ENCODE peak calls at places on chromosomes 7 and 10, in four cellular contexts. J, T, D and O are unnamed samples.

GRCh38 chr10:46548781-46549090 is 7.7 kb downstream of the GPRIN2 start:
- DNase-seq in J (no peak), T (no peak), D (no peak), O (no peak)

GRCh38 chr10:79984851-79985250 is 35.9 kb upstream of the SFTPD start:
- DNase-seq in J (no peak), T (no peak), D (no peak), O (no peak)

GRCh38 chr7:2894118-2894940 is 50.2 kb upstream of the GNA12 start:
- DNase-seq in J (no peak), T (no peak), D (no peak), O (no peak)

GRCh38 chr7:107924841-107925490 is 34.0 kb downstream of the DLD start:
- DNase-seq in D (no peak), T (no peak), J (no peak), O (no peak)

GRCh38 chr10:113000454-113000853 is 50.4 kb downstream of the TCF7L2 start:
- DNase-seq in J (no peak), T (no peak), D (no peak), O (no peak)

GRCh38 chr7:22723642-22724041 is 3.4 kb upstream of the IL6 start:
- DNase-seq in T (no peak), D (no peak), J (no peak), O (no peak)

GRCh38 chr7:3887071-3887691 is 586.1 kb downstream of the SDK1 start:
- DNase-seq in D (no peak), J (no peak), T (no peak), O (peak; percentile 90)

GRCh38 chr10:63530409-63530808 is 9.2 kb downstream of the REEP3 start:
- DNase-seq in D (no peak), T (no peak), J (no peak), O (no peak)

GRCh38 chr7:137634356-137634755 is 212.4 kb downstream of the DGKI start:
- DNase-seq in J (no peak), T (no peak), D (no peak), O (no peak)

GRCh38 chr10:21523007-21523406 is 2.5 kb downstream of the SKIDA1 start:
- DNase-seq in T (no peak), D (no peak), J (no peak), O (no peak)

GRCh38 chr7:69683002-69683401 is 84.7 kb downstream of the AUTS2 start:
- DNase-seq in J (no peak), D (no peak), T (no peak), O (no peak)

GRCh38 chr7:140049339-140050024 is 13.3 kb downstream of the PARP12 start:
- DNase-seq in D (no peak), T (no peak), J (no peak), O (peak; percentile 39)

GRCh38 chr10:52801951-52802350 is 29.4 kb upstream of the MBL2 start:
- DNase-seq in J (no peak), T (no peak), D (no peak), O (no peak)

GRCh38 chr10:4509405-4509804 is 316.6 kb upstream of the AKR1E2 start:
- DNase-seq in D (no peak), T (no peak), J (no peak), O (no peak)

GRCh38 chr7:47470567-47471357 is 111.1 kb downstream of the TNS3 start:
- DNase-seq in D (no peak), T (peak; percentile 50), J (peak; percentile 76), O (no peak)

GRCh38 chr7:85914437-85914836 is 727.6 kb upstream of the SEMA3D start:
- DNase-seq in T (no peak), J (no peak), D (no peak), O (no peak)

GRCh38 chr7:8433477-8434289 is at the start of gene NXPH1:
- DNase-seq in T (no peak), J (peak; percentile 20), D (no peak), O (no peak)

GRCh38 chr10:132961-133898 is 2.0 kb upstream of the ZMYND11 start:
- DNase-seq in T (no peak), J (no peak), D (no peak), O (no peak)

GRCh38 chr7:37083311-37084096 is 359.2 kb upstream of the AOAH start:
- DNase-seq in J (no peak), D (no peak), T (no peak), O (peak; percentile 86)

GRCh38 chr7:23333671-23334246 is 34.6 kb downstream of the MALSU1 start:
- DNase-seq in D (no peak), J (peak; percentile 62), T (no peak), O (no peak)

GRCh38 chr7:16636533-16637173 is 8.9 kb downstream of the ANKMY2 start:
- DNase-seq in J (no peak), T (no peak), D (no peak), O (no peak)

GRCh38 chr7:87144173-87144657 is 8.0 kb upstream of the DMTF1 start:
- DNase-seq in J (no peak), D (no peak), T (no peak), O (no peak)

GRCh38 chr10:3747248-3747960 is 37.6 kb downstream of the KLF6 start:
- DNase-seq in D (no peak), T (no peak), J (no peak), O (peak; percentile 87)

GRCh38 chr10:3848768-3849643 is 64.0 kb upstream of the KLF6 start:
- DNase-seq in D (no peak), J (no peak), T (no peak), O (no peak)

GRCh38 chr10:125792342-125793063 is 16.9 kb upstream of the MMP21 start:
- DNase-seq in D (no peak), J (no peak), T (no peak), O (no peak)

GRCh38 chr10:19801369-19801768 is 14.9 kb upstream of the PLXDC2 start:
- DNase-seq in J (no peak), T (no peak), D (no peak), O (no peak)

GRCh38 chr10:71774916-71775702 is 1.8 kb upstream of the VSIR start:
- DNase-seq in T (no peak), D (no peak), J (no peak), O (no peak)

GRCh38 chr10:71821909-71822763 is 28.9 kb downstream of the PSAP start:
- DNase-seq in T (no peak), J (no peak), D (no peak), O (no peak)

GRCh38 chr10:13528875-13529713 is at the start of gene BEND7:
- DNase-seq in T (no peak), J (peak; percentile 65), D (no peak), O (no peak)
- H3K27ac ChIP-seq in T (no peak within 1 kb of the TSS), J (peak within 1 kb of the TSS; percentile 92), D (peak within 1 kb of the TSS; percentile 45), O (peak within 1 kb of the TSS; percentile 86)

DNA sequence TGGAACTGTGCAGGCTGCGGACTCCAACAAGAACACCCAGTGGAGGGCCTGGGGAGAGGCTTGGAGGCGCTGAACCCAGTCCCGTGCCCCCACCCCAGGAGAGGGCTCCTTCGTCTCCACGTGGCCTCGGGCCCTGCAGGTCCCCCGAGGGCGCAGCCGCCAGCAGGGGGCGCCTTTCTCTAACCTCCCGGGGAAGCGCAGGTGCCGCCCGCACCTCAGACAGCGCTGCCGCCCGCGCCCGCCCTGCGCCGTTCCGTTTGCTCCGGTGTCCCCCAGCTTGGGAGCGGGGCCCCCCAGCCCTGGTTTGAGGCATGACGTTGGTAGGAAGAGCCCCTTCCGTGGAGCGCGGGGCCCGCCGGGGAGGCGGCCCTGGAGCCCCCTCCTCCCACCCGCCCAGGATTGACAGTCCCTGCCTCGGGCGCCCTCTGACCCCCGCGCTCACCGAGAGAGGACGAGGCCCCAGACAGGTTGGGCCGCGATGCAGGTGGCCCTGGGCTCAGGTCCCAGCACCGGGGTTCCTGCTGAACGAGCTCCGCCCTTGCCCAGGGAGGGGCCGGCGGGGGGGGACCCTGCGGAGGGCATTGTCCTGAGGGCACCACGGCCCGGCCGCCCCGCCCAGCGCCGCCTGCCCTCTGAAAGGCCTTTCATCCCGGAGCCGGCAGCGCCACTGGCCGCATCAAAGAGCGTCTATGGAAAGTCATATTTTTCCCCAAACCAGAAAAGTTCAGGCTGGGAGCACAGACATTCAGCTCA is 42.9 kb downstream of the FOXL3 start:
- DNase-seq in J (peak; percentile 81), D (peak; percentile 82), T (peak; percentile 36), O (no peak)
- TF ChIP-seq EP300 in J (no peak), D (no peak), T (no peak), O (no peak)

GRCh38 chr7:44113764-44114354 is 9.5 kb downstream of the POLD2 start:
- DNase-seq in J (no peak), T (no peak), D (no peak), O (no peak)
- H3K27ac ChIP-seq in J (no peak overlapping the region), T (no peak overlapping the region), D (no peak overlapping the region), O (no peak overlapping the region)

DNA sequence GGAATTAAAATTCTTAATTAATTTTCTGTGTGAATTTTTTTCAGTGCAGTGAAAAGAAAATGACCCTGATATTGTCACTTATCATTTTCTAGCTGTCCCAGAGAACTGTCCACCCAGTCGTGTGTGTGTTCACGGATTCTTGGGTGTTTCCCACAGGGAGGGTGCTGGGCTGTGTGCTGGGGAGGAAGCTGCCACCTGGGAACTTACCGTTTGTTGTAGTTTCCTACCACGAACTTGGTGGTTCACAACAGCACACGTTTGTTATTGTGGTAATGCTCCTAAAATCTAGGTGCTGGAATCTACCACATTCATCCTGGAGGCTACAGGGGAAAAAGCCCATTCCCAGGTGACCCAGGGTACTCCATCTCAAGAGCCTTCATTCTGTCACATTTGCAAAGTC is 276.1 kb downstream of the GLRX3 start:
- DNase-seq in J (no peak), D (no peak), T (no peak), O (no peak)
- TF ChIP-seq EP300 in J (no peak), D (no peak), T (no peak), O (no peak)

GRCh38 chr7:130948913-130949312 is 214.9 kb upstream of the KLF14 start:
- DNase-seq in D (no peak), T (no peak), J (no peak), O (no peak)
- H3K27ac ChIP-seq in D (no peak overlapping the region), T (no peak overlapping the region), J (no peak overlapping the region), O (no peak overlapping the region)

GRCh38 chr10:74589226-74589673 is 237.2 kb upstream of the KAT6B start:
- DNase-seq in J (peak; percentile 41), D (peak; percentile 92), T (no peak), O (peak; percentile 97)

GRCh38 chr10:74586088-74586585 is 240.3 kb upstream of the KAT6B start:
- DNase-seq in D (no peak), T (no peak), J (no peak), O (no peak)

GRCh38 chr10:74587109-74587508 is 239.3 kb upstream of the KAT6B start:
- DNase-seq in J (no peak), T (no peak), D (no peak), O (no peak)

DNA sequence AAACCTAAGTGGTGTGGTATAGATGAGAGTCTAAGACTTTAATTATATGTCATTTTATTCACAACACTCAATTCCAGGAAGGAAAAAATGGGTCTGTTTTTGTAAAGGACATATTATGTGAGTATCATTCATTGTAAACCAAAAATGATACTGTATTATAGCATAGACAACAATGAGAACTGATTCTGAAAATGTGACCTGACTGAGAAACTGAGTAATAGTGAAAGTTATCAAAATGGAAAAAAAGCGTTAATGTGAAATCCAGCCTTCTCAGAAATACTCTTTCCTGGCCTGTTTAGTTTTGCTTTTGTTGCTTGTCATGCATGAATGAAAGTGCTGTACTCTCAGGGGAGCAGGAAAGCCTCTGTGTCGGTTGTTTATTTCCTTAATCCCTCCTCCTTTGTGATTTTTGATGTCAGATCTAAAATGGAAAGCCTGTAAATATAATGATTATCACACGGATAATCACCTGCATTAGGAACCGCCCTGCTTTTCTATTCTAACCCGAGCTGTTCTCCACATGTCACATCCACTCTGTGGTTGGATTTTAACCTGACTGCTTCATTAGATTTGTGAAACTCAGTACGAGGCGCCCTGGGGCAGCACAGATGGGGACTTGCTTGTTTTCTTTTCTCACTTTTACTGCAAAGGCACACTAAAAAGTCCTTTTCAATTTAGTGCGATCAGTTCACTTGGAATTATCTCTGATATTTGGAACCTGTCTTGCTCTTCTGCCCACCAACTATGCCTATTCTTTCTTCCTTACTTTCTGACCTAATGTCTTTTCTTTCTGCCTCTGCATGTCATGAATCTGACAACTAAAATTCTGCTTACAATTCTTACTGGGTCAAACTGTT is 240.9 kb upstream of the KAT6B start:
- DNase-seq in J (no peak), D (no peak), T (no peak), O (no peak)
- TF ChIP-seq EP300 in J (no peak), D (no peak), T (no peak), O (no peak)